ENCODE peak calls at places on chromosomes 4 and X, in four cellular contexts. A is A549, Q is K562, D is GM12878. T is an unnamed sample.

GRCh38 chr4:138540056-138540800 is 298.1 kb upstream of the SLC7A11 start:
- DNase-seq in A (no peak), D (no peak), Q (no peak), T (peak)

GRCh38 chrX:17967888-17968287 is 106.8 kb upstream of the RAI2 start:
- DNase-seq in Q (no peak), D (no peak), A (no peak), T (no peak)

GRCh38 chr4:4555916-4556315 is 14.1 kb upstream of the STX18 start:
- DNase-seq in A (no peak), D (no peak), Q (no peak), T (peak)

GRCh38 chr4:81723927-81724587 is 252.3 kb upstream of the RASGEF1B start:
- DNase-seq in Q (no peak), D (no peak), A (no peak), T (no peak)

GRCh38 chr4:111854494-111855087 is 290.7 kb upstream of the FAM241A start:
- DNase-seq in D (no peak), Q (peak), A (peak), T (peak)

GRCh38 chr4:74456056-74456744 is 11.3 kb downstream of the AREG start:
- DNase-seq in Q (no peak), D (no peak), A (peak), T (no peak)

GRCh38 chr4:126794363-126794762 is 838.4 kb upstream of the INTU start:
- DNase-seq in D (no peak), A (peak), Q (no peak), T (peak)

GRCh38 chrX:120568047-120568446 is 7.3 kb upstream of the CUL4B start:
- DNase-seq in Q (no peak), D (no peak), A (no peak), T (no peak)

GRCh38 chr4:22708961-22709360 is 16.2 kb downstream of the GBA3 start:
- DNase-seq in A (no peak), Q (no peak), D (no peak), T (no peak)

GRCh38 chrX:141733371-141733770 is 34.8 kb upstream of the SPANXD start:
- DNase-seq in D (no peak), A (no peak), Q (no peak), T (peak)

GRCh38 chr4:147594107-147594506 is 23.1 kb upstream of the TMEM184C start:
- DNase-seq in A (no peak), D (no peak), Q (no peak), T (no peak)

GRCh38 chrX:39813631-39814246 is 284.0 kb downstream of the BCOR start:
- DNase-seq in Q (no peak), A (peak), D (no peak), T (peak)
- TF ChIP-seq POLR2A in Q (no peak), A (no peak), D (no peak), T (no peak)

GRCh38 chr4:153748378-153748777 is 11.4 kb downstream of the RNF175 start:
- DNase-seq in A (no peak), D (no peak), Q (no peak), T (peak)
- TF ChIP-seq ELK1 in A (no peak), D (no peak), Q (no peak), T (no peak)

DNA sequence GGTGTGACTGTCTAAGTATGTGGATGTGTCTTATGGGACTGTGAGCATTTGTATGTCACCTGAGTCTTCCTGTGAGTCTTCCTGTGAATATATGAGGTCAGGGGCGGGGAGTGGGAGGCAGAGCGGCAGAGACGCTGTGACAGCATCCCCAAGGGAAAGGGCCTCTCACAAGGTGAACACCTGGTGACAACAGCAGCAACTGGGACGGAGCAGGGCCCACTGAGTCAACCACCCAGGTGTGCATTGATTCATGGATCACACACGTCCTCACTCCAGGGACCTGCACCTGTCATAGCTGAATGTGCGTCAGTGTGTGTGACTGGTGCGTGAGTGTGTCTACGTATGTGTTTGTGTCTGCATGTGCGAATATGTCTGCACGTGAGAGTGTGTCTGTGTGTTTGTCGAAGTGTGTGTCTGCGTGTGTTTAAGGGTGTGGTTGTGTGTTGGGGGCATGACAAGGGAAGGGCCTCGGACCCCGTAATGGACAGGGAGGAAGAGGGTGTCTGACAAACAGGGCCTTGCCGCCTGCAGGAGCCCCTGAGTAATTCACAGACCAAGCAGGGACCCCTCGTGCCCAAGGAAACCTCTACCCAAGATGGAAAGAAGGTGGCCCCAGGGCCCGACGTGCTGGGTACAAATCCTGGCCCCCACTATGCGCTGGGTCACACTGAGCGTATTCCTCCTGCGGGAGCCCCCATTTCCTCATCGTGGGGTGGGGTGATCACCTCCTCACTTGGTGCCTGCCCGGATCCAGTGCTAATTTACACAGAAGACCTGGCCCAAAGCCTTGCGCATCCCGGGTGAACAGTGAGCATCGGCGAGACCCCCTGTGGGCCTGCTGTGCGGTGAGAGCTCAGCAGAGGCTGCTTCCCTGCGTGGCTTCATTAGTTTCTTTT is 76.7 kb downstream of the ABLIM2 start:
- DNase-seq in A (no peak), Q (no peak), D (no peak), T (no peak)
- TF ChIP-seq CEBPB in A (no peak), Q (no peak), D (no peak), T (no peak)

DNA sequence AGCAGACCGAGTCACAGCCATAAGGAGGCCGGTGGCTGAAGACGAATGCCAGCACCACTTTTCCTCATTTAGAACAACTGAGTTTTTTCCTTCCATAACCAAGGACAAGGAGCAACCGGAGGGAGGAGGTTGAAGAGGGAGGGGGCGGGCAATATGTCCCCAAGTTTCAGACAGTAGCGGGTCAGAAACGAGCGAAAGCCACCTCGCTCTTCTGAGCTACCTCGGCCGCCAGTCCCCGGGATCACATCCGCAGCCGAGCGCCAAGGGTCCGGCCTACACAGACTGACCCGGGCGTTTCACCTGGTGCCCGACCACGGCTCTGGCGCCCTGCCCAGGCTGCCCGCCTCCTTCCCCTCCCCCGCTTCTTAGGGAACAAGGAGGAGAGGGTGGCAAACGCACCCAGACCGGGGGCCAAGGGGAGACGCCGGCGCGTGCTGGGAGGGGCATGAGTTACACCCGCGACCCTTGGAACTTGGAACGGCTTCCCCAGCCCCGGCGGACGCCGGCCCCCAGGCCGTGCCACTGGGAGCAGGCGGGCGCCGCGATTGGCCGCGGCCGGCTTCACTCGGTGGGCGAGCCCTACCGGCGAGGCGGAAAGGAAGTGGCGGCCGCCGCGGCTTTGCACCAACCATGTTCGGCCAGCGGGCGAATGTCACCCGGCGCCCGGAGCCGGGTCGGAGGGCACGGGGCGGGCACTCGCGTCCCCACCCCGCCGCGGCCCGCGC is 1.6 kb downstream of the IRF2 start:
- DNase-seq in D (no peak), Q (peak), A (peak), T (peak)
- TF ChIP-seq POLR2A in D (peak), Q (peak), A (peak), T (peak)

GRCh38 chrX:136487647-136488046 is at the start of gene BRS3:
- DNase-seq in Q (no peak), A (no peak), D (no peak), T (no peak)
- TF ChIP-seq ELK1 in Q (no peak), A (no peak), D (no peak), T (no peak)

GRCh38 chr4:120922390-120923200 is at the start of gene PRDM5:
- DNase-seq in A (peak), D (no peak), Q (no peak), T (peak)
- TF ChIP-seq CEBPB in A (no peak), D (no peak), Q (no peak), T (no peak)

DNA sequence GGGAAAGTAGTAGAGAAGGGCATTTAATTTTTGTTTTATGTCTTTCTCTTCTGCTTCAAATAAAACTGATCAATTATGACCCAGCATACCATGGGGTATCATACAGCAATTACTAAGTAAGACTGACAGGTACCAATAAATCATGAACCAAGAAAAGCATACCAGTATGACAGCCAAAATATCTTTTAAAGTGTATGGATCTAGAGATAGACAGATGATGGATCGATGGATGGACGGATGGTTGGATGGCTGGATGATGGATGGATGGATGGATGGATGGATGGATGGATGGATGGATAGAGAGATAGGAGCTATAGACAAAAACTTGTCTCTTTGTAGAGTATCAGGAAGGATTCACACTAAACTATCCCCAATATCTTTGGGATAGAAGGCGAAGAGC is 1.4 kb downstream of the DDX60L start:
- DNase-seq in D (no peak), A (no peak), Q (no peak), T (no peak)
- TF ChIP-seq POLR2A in D (no peak), A (no peak), Q (no peak), T (no peak)

GRCh38 chrX:143634701-143635442 is 1.0 kb downstream of the SLITRK4 start:
- DNase-seq in Q (no peak), A (no peak), D (no peak), T (no peak)

GRCh38 chrX:143632625-143633387 is 3.1 kb downstream of the SLITRK4 start:
- DNase-seq in D (no peak), Q (no peak), A (no peak), T (no peak)

GRCh38 chrX:143633530-143634372 is 2.1 kb downstream of the SLITRK4 start:
- DNase-seq in D (no peak), A (no peak), Q (no peak), T (no peak)

GRCh38 chrX:143635915-143636314 is at the start of gene SLITRK4:
- DNase-seq in Q (no peak), D (no peak), A (no peak), T (no peak)

DNA sequence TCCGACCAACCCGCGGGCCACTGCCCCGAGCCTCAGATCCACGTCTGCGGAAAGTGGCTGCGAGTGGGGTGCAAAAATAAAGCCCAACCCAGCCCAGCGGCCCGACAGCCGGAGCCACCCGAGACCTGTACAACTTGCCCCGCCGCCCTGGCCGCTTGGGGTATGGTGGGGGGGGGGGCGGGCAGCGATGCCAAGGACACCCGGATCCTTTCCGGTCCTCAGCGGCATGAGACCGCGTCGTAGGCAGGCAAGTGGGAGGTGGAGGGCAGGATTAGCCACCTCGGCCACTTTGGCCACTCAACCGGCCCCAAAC is 1.6 kb downstream of the SLITRK4 start:
- DNase-seq in Q (no peak), D (no peak), A (no peak), T (no peak)
- TF ChIP-seq ELK1 in Q (no peak), D (no peak), A (no peak), T (no peak)

GRCh38 chr4:56681158-56681848 is at the start of gene HOPX:
- DNase-seq in A (no peak), Q (no peak), D (peak), T (no peak)
- TF ChIP-seq CEBPB in A (no peak), Q (no peak), D (no peak), T (no peak)

DNA sequence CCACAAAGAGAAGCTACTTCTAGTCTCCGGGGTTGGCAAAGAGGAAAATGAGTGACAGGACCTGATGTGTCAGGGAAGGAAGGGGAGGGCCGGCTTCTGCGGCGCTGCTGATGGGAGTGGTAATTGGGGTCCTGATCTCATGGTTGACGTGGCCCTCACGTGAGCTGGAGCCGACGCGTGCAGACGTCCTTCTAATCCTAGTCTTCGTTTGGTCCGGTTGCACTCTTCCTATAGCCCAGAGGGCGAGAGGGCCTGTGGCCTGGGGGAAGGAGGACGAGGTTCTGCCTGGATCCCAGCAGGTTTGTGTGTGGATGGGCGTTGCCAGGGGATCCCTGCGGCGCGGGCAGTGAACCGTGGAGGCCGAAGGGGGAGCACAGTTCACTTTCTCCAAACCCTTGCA is at the start of gene ARMCX1:
- DNase-seq in D (no peak), Q (no peak), A (peak), T (peak)
- TF ChIP-seq POLR2A in D (no peak), Q (no peak), A (no peak), T (peak)

T was measured in IMR-90.